ENCODE peak calls at places on chromosomes 6 and 20, in four cellular contexts. A is WTC11, L is SK-N-SH, X is GM12878. S is an unnamed sample.

GRCh38 chr6:56595490-56596122 is 47.1 kb downstream of the DST start:
- DNase-seq in A (peak; percentile 24), X (peak; percentile 31), L (peak; percentile 10), S (peak; percentile 45)

GRCh38 chr6:704037-704436 is 11.1 kb upstream of the EXOC2 start:
- DNase-seq in L (no peak), X (no peak), A (no peak), S (peak; percentile 40)

GRCh38 chr20:4855555-4855954 is 133.8 kb downstream of the PRND start:
- DNase-seq in A (no peak), X (no peak), L (no peak), S (no peak)

GRCh38 chr6:139323511-139324445 is 32.0 kb upstream of the TXLNB start:
- DNase-seq in L (peak; percentile 7), A (peak; percentile 63), X (no peak), S (no peak)

GRCh38 chr6:33673847-33674246 is 37.7 kb downstream of the UQCC2 start:
- DNase-seq in X (no peak), A (no peak), L (no peak), S (no peak)

GRCh38 chr20:62892348-62893304 is 31.0 kb upstream of the TCFL5 start:
- DNase-seq in X (no peak), L (no peak), A (no peak), S (no peak)

GRCh38 chr20:689348-689747 is 13.7 kb upstream of the SCRT2 start:
- DNase-seq in L (no peak), X (no peak), A (no peak), S (no peak)

GRCh38 chr6:85364354-85364753 is 85.5 kb upstream of the NT5E start:
- DNase-seq in X (no peak), L (no peak), A (no peak), S (no peak)

GRCh38 chr6:51648774-51649173 is 438.6 kb downstream of the PKHD1 start:
- DNase-seq in X (no peak), A (no peak), L (no peak), S (no peak)

GRCh38 chr6:73348550-73349204 is 5.4 kb downstream of the DPPA5 start:
- DNase-seq in A (peak; percentile 46), X (no peak), L (no peak), S (no peak)

GRCh38 chr20:63029358-63030121 is 22.8 kb upstream of the BHLHE23 start:
- DNase-seq in A (no peak), L (no peak), X (no peak), S (no peak)

GRCh38 chr20:49595811-49596545 is 28.0 kb upstream of the PTGIS start:
- DNase-seq in L (no peak), X (no peak), A (no peak), S (no peak)

GRCh38 chr6:135537782-135538301 is 40.3 kb upstream of the AHI1 start:
- DNase-seq in L (no peak), A (no peak), X (no peak), S (no peak)

GRCh38 chr20:13220194-13220856 is 749 bp upstream of the ISM1 start:
- DNase-seq in X (no peak), L (peak; percentile 66), A (peak; percentile 78), S (no peak)

GRCh38 chr6:42572523-42572922 is 8.7 kb downstream of the UBR2 start:
- DNase-seq in L (no peak), A (no peak), X (peak; percentile 87), S (no peak)

GRCh38 chr20:53826090-53826489 is 232.5 kb upstream of the ZNF217 start:
- DNase-seq in X (no peak), L (no peak), A (no peak), S (no peak)

GRCh38 chr20:33680681-33681080 is 5.5 kb downstream of the E2F1 start:
- DNase-seq in X (no peak), L (no peak), A (no peak), S (no peak)

GRCh38 chr6:6366778-6367177 is 46.3 kb upstream of the F13A1 start:
- DNase-seq in A (no peak), X (no peak), L (no peak), S (no peak)

GRCh38 chr6:6365242-6365641 is 44.8 kb upstream of the F13A1 start:
- DNase-seq in L (no peak), X (no peak), A (no peak), S (no peak)

GRCh38 chr6:6362051-6362450 is 41.6 kb upstream of the F13A1 start:
- DNase-seq in L (no peak), X (no peak), A (no peak), S (no peak)
- TF ChIP-seq USF1 in L (no peak), X (no peak), A (no peak), S (no peak)

GRCh38 chr20:20277772-20278382 is 90.0 kb upstream of the INSM1 start:
- DNase-seq in L (no peak), X (no peak), A (no peak), S (no peak)
- TF ChIP-seq USF1 in L (no peak), X (no peak), A (no peak), S (no peak)

DNA sequence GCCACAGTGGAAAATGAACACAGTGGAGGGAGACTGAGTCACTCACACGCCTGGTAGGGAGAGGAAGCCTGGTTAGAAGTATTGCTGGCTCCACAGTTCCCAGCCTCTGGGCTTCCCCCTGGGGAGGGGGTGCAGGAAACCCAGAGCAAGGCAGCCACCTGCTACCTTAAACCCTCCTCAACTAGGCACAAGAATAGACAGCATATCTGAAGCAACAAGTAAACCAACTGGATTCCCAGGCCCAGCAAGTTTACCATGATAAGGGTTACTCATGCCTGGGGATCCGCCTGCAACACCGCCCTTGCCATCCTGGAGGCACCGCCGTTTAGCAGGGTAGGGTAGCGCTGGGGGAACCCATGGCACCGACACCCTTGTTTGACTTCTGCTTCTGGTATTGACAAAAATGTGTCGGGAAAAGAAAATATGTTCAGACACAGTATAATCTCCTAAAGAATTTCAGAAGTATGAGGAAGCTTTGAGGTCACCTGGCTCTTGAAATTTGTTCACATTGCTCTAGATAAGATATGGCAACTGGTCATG is 38.3 kb downstream of the SLC22A23 start:
- DNase-seq in X (no peak), L (no peak), A (no peak), S (no peak)
- TF ChIP-seq USF1 in X (no peak), L (no peak), A (no peak), S (no peak)

GRCh38 chr6:11434565-11435326 is 102.8 kb upstream of the TMEM170B start:
- DNase-seq in L (no peak), A (no peak), X (no peak), S (no peak)
- TF ChIP-seq USF1 in L (no peak), A (no peak), X (no peak), S (no peak)

GRCh38 chr20:59845472-59845871 is 88.0 kb downstream of the SYCP2 start:
- DNase-seq in A (no peak), X (no peak), L (no peak), S (no peak)
- TF ChIP-seq USF1 in A (no peak), X (no peak), L (no peak), S (no peak)

GRCh38 chr6:90412538-90413369 is 116.1 kb upstream of the BACH2 start:
- DNase-seq in L (no peak), A (no peak), X (no peak), S (no peak)

GRCh38 chr6:90414352-90414751 is 117.7 kb upstream of the BACH2 start:
- DNase-seq in L (no peak), A (no peak), X (no peak), S (no peak)

GRCh38 chr6:90415178-90415577 is 118.5 kb upstream of the BACH2 start:
- DNase-seq in A (no peak), L (no peak), X (no peak), S (no peak)

GRCh38 chr6:90413396-90413795 is 116.8 kb upstream of the BACH2 start:
- DNase-seq in A (no peak), L (peak; percentile 36), X (no peak), S (no peak)

GRCh38 chr6:90413867-90414266 is 117.2 kb upstream of the BACH2 start:
- DNase-seq in X (no peak), A (peak; percentile 63), L (peak; percentile 73), S (no peak)
- TF ChIP-seq USF1 in X (no peak), A (no peak), L (no peak), S (no peak)

DNA sequence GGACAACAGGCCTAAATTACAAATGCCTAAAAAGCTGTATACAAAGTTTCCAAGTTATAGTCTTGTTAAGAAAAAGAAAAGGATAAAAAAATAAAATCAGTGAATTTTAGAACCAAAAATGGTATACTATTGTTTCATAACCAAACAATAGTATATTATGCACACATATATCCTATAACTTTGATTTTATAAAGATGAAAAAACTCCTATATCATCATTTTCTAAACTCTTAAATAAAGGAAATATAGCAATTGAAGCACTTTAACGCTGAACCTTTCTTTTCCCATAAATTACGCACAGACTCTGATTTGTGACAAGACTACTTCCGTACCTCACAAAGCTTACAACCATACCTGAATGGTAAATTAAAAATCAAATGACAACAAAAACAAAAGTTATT is 35.9 kb upstream of the MCM9 start:
- DNase-seq in L (no peak), A (no peak), X (no peak), S (no peak)
- TF ChIP-seq USF1 in L (no peak), A (no peak), X (no peak), S (no peak)